ENCODE peak calls at places on chromosomes 6 and 20, in five cellular contexts. A is brain microvascular endothelial cell, P is pancreas, I is AG04450, W is dorsolateral prefrontal cortex. H is an unnamed sample.
A peak's percentile ranks its signal among the peaks of the same experiment; 100 is the strongest.

GRCh38 chr6:42714098-42714761 is 8.2 kb downstream of the PRPH2 start:
- DNase-seq in A (peak; percentile 58), P (no peak), W (no peak), I (no peak), H (peak; percentile 65)

GRCh38 chr6:152094992-152095592 is 287.6 kb downstream of the ESR1 start:
- DNase-seq in A (peak; percentile 99), W (no peak), I (peak; percentile 98), P (no peak), H (peak; percentile 96)

GRCh38 chr20:47113362-47114118 is 218.9 kb downstream of the EYA2 start:
- DNase-seq in W (no peak), I (no peak), P (no peak), A (no peak), H (no peak)

GRCh38 chr20:59003836-59004492 is 3.1 kb downstream of the CTSZ start:
- DNase-seq in I (no peak), A (no peak), W (no peak), P (peak; percentile 53), H (no peak)

GRCh38 chr6:12260458-12261041 is 29.6 kb upstream of the EDN1 start:
- DNase-seq in I (no peak), A (no peak), W (no peak), P (no peak), H (no peak)

GRCh38 chr20:62360854-62361798 is 6.0 kb downstream of the LAMA5 start:
- DNase-seq in I (no peak), P (peak; percentile 56), W (no peak), A (no peak), H (no peak)

GRCh38 chr20:43901296-43901695 is 13.4 kb upstream of the TOX2 start:
- DNase-seq in A (no peak), P (no peak), I (no peak), W (no peak), H (no peak)

GRCh38 chr6:38273325-38273724 is 366.4 kb downstream of the BTBD9 start:
- DNase-seq in I (no peak), A (no peak), W (no peak), P (no peak), H (no peak)

GRCh38 chr6:96520851-96521115 is 823 bp upstream of the UFL1 start:
- DNase-seq in A (no peak), W (no peak), I (no peak), P (no peak), H (no peak)

GRCh38 chr20:51529758-51530157 is 12.8 kb downstream of the NFATC2 start:
- DNase-seq in I (no peak), W (no peak), P (no peak), A (no peak), H (no peak)

GRCh38 chr6:112939543-112939942 is 592.4 kb downstream of the RFPL4B start:
- DNase-seq in P (no peak), A (no peak), I (no peak), W (no peak), H (no peak)

GRCh38 chr6:107815846-107816245 is 8.3 kb downstream of the SCML4 start:
- DNase-seq in P (no peak), W (no peak), A (no peak), I (no peak), H (no peak)

GRCh38 chr6:122114733-122115132 is 284.7 kb upstream of the HSF2 start:
- DNase-seq in W (no peak), I (no peak), A (no peak), P (no peak), H (no peak)

GRCh38 chr6:155371230-155371629 is 56.9 kb upstream of the TFB1M start:
- DNase-seq in A (no peak), W (no peak), P (no peak), I (no peak), H (no peak)

GRCh38 chr20:51525241-51526104 is 17.0 kb downstream of the NFATC2 start:
- DNase-seq in W (no peak), I (no peak), A (no peak), P (no peak), H (no peak)

GRCh38 chr6:146240307-146240706 is 211.4 kb downstream of the GRM1 start:
- DNase-seq in A (no peak), W (no peak), I (no peak), P (no peak), H (no peak)

GRCh38 chr6:125201961-125202729 is 48.6 kb downstream of the TPD52L1 start:
- DNase-seq in I (peak; percentile 87), A (peak; percentile 96), P (peak; percentile 84), W (no peak), H (peak; percentile 77)

GRCh38 chr6:22819209-22819608 is 249.8 kb downstream of the HDGFL1 start:
- DNase-seq in A (no peak), P (no peak), I (no peak), W (no peak), H (no peak)

GRCh38 chr6:100246206-100246605 is 218.5 kb downstream of the SIM1 start:
- DNase-seq in W (no peak), I (no peak), A (no peak), P (no peak), H (no peak)

GRCh38 chr20:4109587-4109986 is 94.2 kb upstream of the RNF24 start:
- DNase-seq in I (no peak), P (no peak), W (no peak), A (no peak), H (no peak)

GRCh38 chr6:5094327-5094726 is 9.2 kb downstream of the PPP1R3G start:
- DNase-seq in P (no peak), W (no peak), I (peak; percentile 91), A (peak; percentile 86), H (no peak)

GRCh38 chr6:12844284-12845223 is 128.0 kb downstream of the PHACTR1 start:
- DNase-seq in A (peak; percentile 3), W (no peak), P (no peak), I (no peak), H (peak; percentile 18)

GRCh38 chr20:39248851-39249485 is 286.8 kb downstream of the DHX35 start:
- DNase-seq in A (no peak), I (no peak), W (no peak), P (no peak), H (no peak)

GRCh38 chr6:16765235-16765634 is 4.0 kb upstream of the ATXN1 start:
- DNase-seq in W (no peak), P (no peak), A (no peak), I (no peak), H (no peak)
- H3K27ac ChIP-seq in W (no peak overlapping the region), P (no peak overlapping the region), A (peak overlapping the region; percentile 95), I (no peak overlapping the region), H (no peak overlapping the region)

GRCh38 chr6:86938814-86939213 is 1.5 kb downstream of the HTR1E start:
- DNase-seq in W (no peak), P (no peak), A (no peak), I (no peak), H (no peak)

GRCh38 chr6:86942761-86943526 is 5.6 kb downstream of the HTR1E start:
- DNase-seq in P (no peak), A (no peak), I (no peak), W (no peak), H (no peak)

GRCh38 chr6:86936834-86937218 is 502 bp upstream of the HTR1E start:
- DNase-seq in A (no peak), I (no peak), W (no peak), P (no peak), H (no peak)

GRCh38 chr6:86934365-86934764 is 3.0 kb upstream of the HTR1E start:
- DNase-seq in A (no peak), W (no peak), I (no peak), P (no peak), H (no peak)

GRCh38 chr6:86937219-86938079 is at the start of gene HTR1E:
- DNase-seq in P (peak; percentile 76), I (no peak), W (peak; percentile 43), A (peak; percentile 31), H (peak; percentile 49)
- TF ChIP-seq CTCF in P (peak; percentile 48), I (peak; percentile 51), W (peak; percentile 66), A (peak; percentile 68), H (peak; percentile 41)

GRCh38 chr6:15615837-15616236 is 47.0 kb downstream of the DTNBP1 start:
- DNase-seq in W (no peak), I (no peak), P (no peak), A (no peak), H (no peak)
- H3K27ac ChIP-seq in W (no peak overlapping the region), I (no peak overlapping the region), P (no peak overlapping the region), A (no peak overlapping the region), H (no peak overlapping the region)

GRCh38 chr20:50222568-50223320 is 32.1 kb downstream of the CEBPB start:
- DNase-seq in I (no peak), A (no peak), P (no peak), W (no peak), H (no peak)

GRCh38 chr20:50223321-50223995 is 32.8 kb downstream of the CEBPB start:
- DNase-seq in P (no peak), W (no peak), I (no peak), A (no peak), H (no peak)

GRCh38 chr20:50226093-50226974 is 35.7 kb downstream of the CEBPB start:
- DNase-seq in P (no peak), A (no peak), W (no peak), I (no peak), H (no peak)

GRCh38 chr20:50224052-50224451 is 33.4 kb downstream of the CEBPB start:
- DNase-seq in W (no peak), A (no peak), P (no peak), I (no peak), H (no peak)

DNA sequence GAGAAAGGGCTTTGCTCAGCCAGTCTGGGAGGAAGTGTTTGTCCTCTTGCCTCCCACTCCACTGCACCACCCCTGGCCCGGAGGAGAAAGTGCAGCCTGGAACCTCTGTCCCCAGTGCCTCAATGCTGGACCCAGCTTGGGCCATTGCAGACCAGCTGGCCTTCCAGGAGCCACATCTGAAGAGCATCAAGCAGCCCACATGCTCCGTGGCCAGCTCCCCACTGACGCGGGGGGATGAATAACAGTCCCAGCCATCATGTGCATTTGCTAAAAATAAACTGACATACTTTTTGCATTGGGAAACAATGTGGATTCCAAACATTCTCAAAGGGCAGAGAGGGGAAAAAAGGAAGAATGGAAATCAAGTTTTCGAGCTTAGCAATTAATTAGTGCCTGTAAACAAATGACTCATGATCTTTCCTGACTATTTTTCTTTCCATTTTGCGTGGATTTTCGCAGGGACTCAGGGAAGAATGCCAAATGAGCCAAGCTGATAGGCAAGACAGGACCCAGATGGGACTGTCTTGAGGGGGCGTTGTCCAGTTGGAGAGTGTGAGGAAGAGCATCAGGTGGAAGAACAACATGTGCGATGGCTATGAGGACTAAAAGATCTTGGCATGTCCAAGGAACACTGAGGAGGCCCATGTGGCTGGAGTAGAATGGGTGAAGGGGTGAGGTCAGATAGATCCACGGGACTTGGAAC is 34.1 kb downstream of the CEBPB start:
- DNase-seq in W (no peak), P (no peak), I (peak; percentile 91), A (peak; percentile 43), H (no peak)
- TF ChIP-seq CTCF in W (no peak), P (no peak), I (peak; percentile 47), A (peak; percentile 50), H (no peak)

H was measured in RWPE1.